ENCODE peak calls at places on chromosome 2, in ten cellular contexts. X is transverse colon, G is esophagus squamous epithelium, M is colonic mucosa, I is sigmoid colon, E is fibroblast of lung, O is tibial nerve, F is cardiac muscle cell, H is fibroblast of villous mesenchyme, U is Calu3. T is an unnamed sample.

GRCh38 chr2:200787351-200788128 is 24.2 kb upstream of the BZW1 start:
- DNase-seq in M (no peak), O (no peak), F (no peak), X (no peak), H (peak; percentile 98), G (no peak), I (no peak), U (peak; percentile 54), E (peak; percentile 98), T (no peak)

GRCh38 chr2:17901246-17901645 is 22.8 kb downstream of the KCNS3 start:
- DNase-seq in M (no peak), G (no peak), I (no peak), X (no peak), F (no peak), H (peak; percentile 6), U (peak; percentile 13), O (no peak), E (no peak), T (no peak)

GRCh38 chr2:50181212-50181611 is 850.7 kb downstream of the NRXN1 start:
- DNase-seq in F (peak; percentile 44), U (no peak), G (no peak), O (no peak), I (no peak), M (no peak), H (no peak), X (no peak), E (no peak), T (no peak)

GRCh38 chr2:3643371-3644245 is 14.4 kb upstream of the ALLC start:
- DNase-seq in X (no peak), U (no peak), G (no peak), H (no peak), F (no peak), I (peak; percentile 53), M (no peak), O (no peak), E (no peak), T (no peak)

GRCh38 chr2:231138699-231139098 is 13.9 kb upstream of the HTR2B start:
- DNase-seq in F (no peak), E (peak; percentile 86), U (no peak), O (no peak), I (no peak), M (no peak), H (peak; percentile 47), X (no peak), G (no peak), T (no peak)

GRCh38 chr2:172249336-172249735 is 146.6 kb upstream of the DLX2 start:
- DNase-seq in U (no peak), M (no peak), F (no peak), I (no peak), X (no peak), E (no peak), G (no peak), H (no peak), O (no peak), T (no peak)

GRCh38 chr2:173860082-173860481 is 105.1 kb downstream of the SP3 start:
- DNase-seq in E (no peak), O (no peak), I (no peak), U (no peak), H (no peak), M (no peak), F (no peak), G (no peak), X (no peak), T (no peak)

GRCh38 chr2:222861411-222862067 is 703 bp downstream of the ACSL3 start:
- DNase-seq in F (no peak), G (no peak), O (no peak), I (peak; percentile 76), U (peak; percentile 10), M (peak; percentile 44), E (no peak), H (peak; percentile 42), X (peak; percentile 43), T (no peak)

GRCh38 chr2:240960309-240960962 is 38.0 kb upstream of the SNED1 start:
- DNase-seq in I (peak; percentile 68), M (peak; percentile 34), H (peak; percentile 83), U (no peak), O (peak; percentile 36), G (no peak), F (peak; percentile 19), X (no peak), E (peak; percentile 97), T (no peak)

GRCh38 chr2:207530160-207531023 is 630 bp downstream of the CREB1 start:
- DNase-seq in H (peak; percentile 61), G (no peak), O (no peak), F (peak; percentile 46), X (peak; percentile 58), E (peak; percentile 49), U (peak; percentile 59), M (peak; percentile 58), I (peak; percentile 77), T (no peak)
- TF ChIP-seq CTCF in H (no peak), G (no peak), O (no peak), F (no peak), X (no peak), E (no peak), U (no peak), M (no peak), I (no peak), T (no peak)

DNA sequence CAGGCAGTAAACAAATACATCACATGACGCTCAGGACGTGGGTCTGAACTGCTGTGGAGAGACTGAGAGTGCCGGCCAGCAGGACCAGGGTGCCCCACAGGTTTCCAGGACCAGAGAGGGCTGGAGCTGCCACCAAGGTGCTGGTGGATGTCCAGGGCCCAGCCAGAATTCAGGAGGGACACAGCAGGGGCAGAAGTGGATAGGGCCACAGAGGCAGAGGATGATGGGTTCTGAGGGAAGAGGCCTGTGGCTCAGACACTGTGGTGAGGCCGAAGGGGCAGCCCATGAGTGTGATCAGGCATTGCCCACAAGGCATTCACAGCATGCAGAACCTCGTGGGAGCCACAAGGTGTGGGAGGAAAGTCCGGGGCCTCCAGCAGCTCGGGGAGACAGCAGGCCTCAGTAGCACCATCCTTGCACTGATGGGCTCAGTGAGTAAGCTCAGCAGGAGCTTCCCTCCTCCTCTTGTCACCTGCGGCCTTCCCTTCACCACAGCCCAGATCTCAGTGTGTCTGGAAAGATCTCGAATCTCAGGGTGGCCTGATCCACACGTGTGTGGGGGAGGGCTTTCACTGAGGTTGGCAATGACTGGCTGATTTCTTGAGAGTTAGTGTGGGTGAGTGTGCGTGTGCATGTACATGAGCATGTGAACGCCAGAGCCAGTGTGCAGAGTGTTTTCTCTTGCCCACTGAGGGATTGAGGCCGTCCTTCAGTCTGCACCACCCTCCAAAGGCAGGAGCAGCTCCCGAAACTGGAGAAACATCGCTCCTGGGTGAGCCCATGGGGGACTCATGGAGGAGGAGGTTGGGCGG is 181.8 kb upstream of the RAB6C start:
- DNase-seq in I (no peak), U (no peak), E (no peak), O (no peak), X (no peak), H (no peak), F (no peak), G (no peak), M (peak; percentile 6), T (no peak)
- TF ChIP-seq CTCF in I (no peak), U (no peak), E (no peak), O (no peak), X (no peak), H (no peak), F (no peak), G (no peak), M (no peak), T (no peak)

DNA sequence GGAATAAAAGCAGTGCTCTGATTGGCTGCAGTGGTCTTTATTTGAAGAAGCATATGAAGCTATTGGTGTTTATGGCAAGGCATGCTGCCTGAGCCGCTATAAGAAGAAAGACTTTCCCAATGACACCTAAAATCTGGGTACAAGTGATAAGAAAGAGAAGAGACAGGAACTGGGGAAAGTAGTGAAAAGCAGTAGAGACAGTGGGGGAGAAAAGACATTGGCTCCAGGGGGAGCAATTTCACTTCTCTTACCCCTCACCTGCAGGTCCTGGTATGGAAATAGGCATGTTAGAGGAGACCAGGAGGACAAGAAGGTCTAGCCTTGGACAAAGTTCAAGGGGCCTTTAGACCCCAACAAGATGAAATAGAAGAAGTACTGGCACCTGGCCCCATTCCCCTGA is 47.1 kb downstream of the PLCL1 start:
- DNase-seq in O (no peak), X (no peak), M (no peak), H (no peak), G (no peak), E (no peak), I (no peak), U (no peak), F (no peak), T (no peak)
- TF ChIP-seq CTCF in O (no peak), X (no peak), M (no peak), H (no peak), G (no peak), E (no peak), I (no peak), U (no peak), F (peak; percentile 14), T (no peak)

GRCh38 chr2:150095361-150095760 is 392.1 kb downstream of the RND3 start:
- DNase-seq in E (peak; percentile 50), I (no peak), X (no peak), M (no peak), U (no peak), G (no peak), F (no peak), H (no peak), O (no peak), T (no peak)

GRCh38 chr2:150097402-150097801 is 390.1 kb downstream of the RND3 start:
- DNase-seq in E (no peak), I (no peak), U (no peak), H (no peak), F (no peak), X (no peak), O (no peak), G (no peak), M (no peak), T (no peak)

GRCh38 chr2:150100311-150100710 is 387.2 kb downstream of the RND3 start:
- DNase-seq in E (no peak), F (no peak), X (no peak), U (no peak), G (no peak), H (no peak), O (no peak), I (no peak), M (no peak), T (no peak)

GRCh38 chr2:150099805-150100204 is 387.7 kb downstream of the RND3 start:
- DNase-seq in X (no peak), U (no peak), M (no peak), I (no peak), E (no peak), O (no peak), G (no peak), H (no peak), F (no peak), T (no peak)

GRCh38 chr2:150097891-150098595 is 389.4 kb downstream of the RND3 start:
- DNase-seq in G (no peak), I (no peak), H (peak; percentile 42), F (no peak), O (no peak), M (no peak), E (peak; percentile 42), X (no peak), U (no peak), T (no peak)
- TF ChIP-seq CTCF in G (peak; percentile 61), I (no peak), H (peak; percentile 43), F (peak; percentile 44), O (no peak), M (peak; percentile 20), E (peak; percentile 48), X (no peak), U (no peak), T (no peak)

GRCh38 chr2:186842373-186842772 is 6.6 kb downstream of the ZSWIM2 start:
- DNase-seq in G (no peak), E (no peak), I (no peak), X (no peak), F (no peak), U (no peak), M (no peak), O (no peak), H (no peak), T (no peak)

GRCh38 chr2:186841940-186842339 is 7.0 kb downstream of the ZSWIM2 start:
- DNase-seq in G (no peak), U (no peak), O (no peak), F (no peak), H (peak; percentile 43), X (no peak), M (no peak), E (peak; percentile 62), I (no peak), T (no peak)
- TF ChIP-seq CTCF in G (no peak), U (no peak), O (no peak), F (no peak), H (no peak), X (no peak), M (no peak), E (no peak), I (no peak), T (no peak)

T was measured in omental fat pad.